ENCODE peak calls at places on chromosomes 12 and 14, in ten cellular contexts. C, Z, L, R, U, B, F, J, K and Q are unnamed samples.

GRCh38 chr14:84064756-84065155 is 1465.2 kb upstream of the FLRT2 start:
- DNase-seq in C (no peak), Z (no peak), L (no peak), R (no peak), U (no peak), B (no peak), F (no peak), J (no peak), K (no peak), Q (no peak)

GRCh38 chr14:56112781-56113180 is 5.4 kb upstream of the PELI2 start:
- DNase-seq in C (no peak), Z (no peak), L (no peak), R (no peak), U (no peak), B (no peak), F (no peak), J (no peak), K (no peak), Q (no peak)

GRCh38 chr12:15613981-15614380 is 175.2 kb downstream of the EPS8 start:
- DNase-seq in C (no peak), Z (no peak), L (no peak), R (no peak), U (no peak), B (no peak), F (no peak), J (no peak), K (no peak), Q (no peak)

GRCh38 chr14:102930753-102931579 is 8.5 kb downstream of the AMN start:
- DNase-seq in C (no peak), Z (peak; percentile 33), L (no peak), R (no peak), U (peak; percentile 21), B (no peak), F (no peak), J (no peak), K (no peak), Q (no peak)

GRCh38 chr14:78782551-78782950 is 612.4 kb downstream of the NRXN3 start:
- DNase-seq in C (no peak), Z (no peak), L (no peak), R (no peak), U (peak; percentile 53), B (no peak), F (no peak), J (no peak), K (no peak), Q (no peak)

GRCh38 chr14:21018286-21018685 is 6.6 kb downstream of the NDRG2 start:
- DNase-seq in C (no peak), Z (no peak), L (no peak), R (no peak), U (no peak), B (no peak), F (no peak), J (no peak), K (no peak), Q (no peak)

GRCh38 chr12:34205401-34205800 is 183.1 kb downstream of the ALG10 start:
- DNase-seq in C (no peak), Z (no peak), L (no peak), R (no peak), U (no peak), B (no peak), F (no peak), J (no peak), K (no peak), Q (no peak)

GRCh38 chr14:71703477-71703876 is 228.8 kb upstream of the RGS6 start:
- DNase-seq in C (no peak), Z (no peak), L (no peak), R (no peak), U (peak; percentile 63), B (no peak), F (no peak), J (no peak), K (peak; percentile 27), Q (no peak)

GRCh38 chr14:68547305-68548193 is 245.3 kb downstream of the ZFP36L1 start:
- DNase-seq in C (no peak), Z (no peak), L (no peak), R (no peak), U (peak; percentile 99), B (peak; percentile 82), F (no peak), J (no peak), K (peak; percentile 25), Q (peak; percentile 85)

GRCh38 chr14:32469388-32470160 is 140.5 kb downstream of the AKAP6 start:
- DNase-seq in C (no peak), Z (no peak), L (peak; percentile 44), R (no peak), U (peak; percentile 72), B (no peak), F (no peak), J (no peak), K (no peak), Q (no peak)

GRCh38 chr12:77830502-77830901 is at the start of gene NAV3:
- DNase-seq in C (no peak), Z (no peak), L (no peak), R (no peak), U (no peak), B (no peak), F (no peak), J (no peak), K (no peak), Q (no peak)

GRCh38 chr14:82657186-82657675 is 1123.6 kb upstream of the SEL1L start:
- DNase-seq in C (no peak), Z (no peak), L (no peak), R (no peak), U (peak; percentile 51), B (no peak), F (no peak), J (no peak), K (no peak), Q (no peak)

GRCh38 chr12:42696424-42697149 is 107.0 kb upstream of the PRICKLE1 start:
- DNase-seq in C (no peak), Z (peak; percentile 78), L (no peak), R (no peak), U (no peak), B (peak; percentile 41), F (no peak), J (no peak), K (no peak), Q (no peak)

GRCh38 chr12:132965796-132966195 is 9.7 kb upstream of the ZNF605 start:
- DNase-seq in C (no peak), Z (no peak), L (no peak), R (no peak), U (no peak), B (no peak), F (no peak), J (no peak), K (no peak), Q (no peak)

GRCh38 chr14:57405562-57405961 is 15.2 kb downstream of the NAA30 start:
- DNase-seq in C (no peak), Z (no peak), L (no peak), R (no peak), U (no peak), B (no peak), F (no peak), J (no peak), K (no peak), Q (no peak)

GRCh38 chr12:92432724-92433281 is 270.0 kb upstream of the PLEKHG7 start:
- DNase-seq in C (no peak), Z (no peak), L (no peak), R (no peak), U (no peak), B (no peak), F (no peak), J (no peak), K (no peak), Q (no peak)

GRCh38 chr12:103924761-103925641 is 5.2 kb upstream of the HSP90B1 start:
- DNase-seq in C (no peak), Z (no peak), L (peak; percentile 60), R (no peak), U (peak; percentile 76), B (peak; percentile 79), F (no peak), J (peak; percentile 17), K (no peak), Q (peak; percentile 56)

GRCh38 chr14:86815341-86815740 is 1177.6 kb downstream of the GALC start:
- DNase-seq in C (no peak), Z (no peak), L (no peak), R (no peak), U (no peak), B (no peak), F (no peak), J (no peak), K (no peak), Q (no peak)

GRCh38 chr14:59358105-59358504 is 107.1 kb downstream of the GPR135 start:
- DNase-seq in C (no peak), Z (no peak), L (no peak), R (no peak), U (peak; percentile 88), B (peak; percentile 65), F (no peak), J (no peak), K (no peak), Q (peak; percentile 91)

GRCh38 chr12:47022296-47022695 is 57.1 kb upstream of the PCED1B start:
- DNase-seq in C (no peak), Z (no peak), L (no peak), R (no peak), U (peak; percentile 82), B (no peak), F (no peak), J (no peak), K (no peak), Q (no peak)

GRCh38 chr14:65604946-65605345 is 192.4 kb downstream of the FUT8 start:
- DNase-seq in C (no peak), Z (no peak), L (no peak), R (no peak), U (peak; percentile 23), B (no peak), F (no peak), J (no peak), K (no peak), Q (no peak)

GRCh38 chr14:94423465-94424056 is 29.0 kb downstream of the SERPINA11 start:
- DNase-seq in C (peak; percentile 47), Z (peak; percentile 83), L (no peak), R (no peak), U (peak; percentile 62), B (peak; percentile 28), F (peak; percentile 3), J (peak; percentile 45), K (peak; percentile 8), Q (peak; percentile 15)

GRCh38 chr12:3218150-3218845 is 141.1 kb downstream of the TSPAN9 start:
- DNase-seq in C (no peak), Z (peak; percentile 93), L (peak; percentile 64), R (no peak), U (peak; percentile 73), B (peak; percentile 46), F (no peak), J (no peak), K (peak; percentile 16), Q (no peak)

GRCh38 chr12:62785941-62786559 is 148.9 kb downstream of the PPM1H start:
- DNase-seq in C (no peak), Z (no peak), L (peak; percentile 1), R (no peak), U (peak; percentile 99), B (peak; percentile 89), F (no peak), J (no peak), K (no peak), Q (peak; percentile 81)

GRCh38 chr12:21353487-21353886 is 18.8 kb upstream of the SLCO1A2 start:
- DNase-seq in C (no peak), Z (no peak), L (no peak), R (no peak), U (no peak), B (no peak), F (no peak), J (no peak), K (no peak), Q (no peak)

GRCh38 chr14:88870777-88871176 is 46.3 kb downstream of the TTC8 start:
- DNase-seq in C (no peak), Z (no peak), L (no peak), R (no peak), U (no peak), B (no peak), F (no peak), J (no peak), K (no peak), Q (no peak)

GRCh38 chr14:56342419-56342901 is 224.2 kb downstream of the PELI2 start:
- DNase-seq in C (no peak), Z (no peak), L (no peak), R (no peak), U (no peak), B (peak; percentile 55), F (no peak), J (no peak), K (no peak), Q (no peak)

GRCh38 chr12:54251667-54252284 is 28.1 kb downstream of the CBX5 start:
- DNase-seq in C (no peak), Z (no peak), L (peak; percentile 15), R (no peak), U (peak; percentile 47), B (no peak), F (no peak), J (no peak), K (no peak), Q (no peak)